ENCODE peak calls at places on chromosome 1, in ten cellular contexts. One of them, this sample, is unnamed.

GRCh38 chr1:229204863-229205777 is 65.8 kb upstream of the RAB4A start:
- DNase-seq in lower lobe of right lung: no peak
- DNase-seq in WERI-Rb-1: peak
- DNase-seq in AG10803: peak
- DNase-seq in cardiac fibroblast: peak
- DNase-seq in kidney epithelial cell: no peak
- DNase-seq in AG04450: peak
- DNase-seq in left ventricle myocardium inferior: no peak
- DNase-seq in sigmoid colon: peak
- DNase-seq in heart right ventricle: no peak
- DNase-seq in this sample: peak

GRCh38 chr1:23451452-23451851 is 26.9 kb upstream of the TCEA3 start:
- DNase-seq in lower lobe of right lung: no peak
- DNase-seq in WERI-Rb-1: no peak
- DNase-seq in AG10803: peak
- DNase-seq in cardiac fibroblast: no peak
- DNase-seq in kidney epithelial cell: no peak
- DNase-seq in AG04450: no peak
- DNase-seq in left ventricle myocardium inferior: no peak
- DNase-seq in sigmoid colon: no peak
- DNase-seq in heart right ventricle: no peak
- DNase-seq in this sample: no peak

GRCh38 chr1:180633092-180634045 is 1.5 kb downstream of the XPR1 start:
- DNase-seq in lower lobe of right lung: no peak
- DNase-seq in WERI-Rb-1: no peak
- DNase-seq in AG10803: peak
- DNase-seq in cardiac fibroblast: peak
- DNase-seq in kidney epithelial cell: no peak
- DNase-seq in AG04450: no peak
- DNase-seq in left ventricle myocardium inferior: no peak
- DNase-seq in sigmoid colon: no peak
- DNase-seq in heart right ventricle: no peak
- DNase-seq in this sample: peak

GRCh38 chr1:2951856-2952255 is 69.4 kb upstream of the ACTRT2 start:
- DNase-seq in lower lobe of right lung: peak
- DNase-seq in WERI-Rb-1: no peak
- DNase-seq in AG10803: no peak
- DNase-seq in cardiac fibroblast: no peak
- DNase-seq in kidney epithelial cell: no peak
- DNase-seq in AG04450: no peak
- DNase-seq in left ventricle myocardium inferior: peak
- DNase-seq in sigmoid colon: peak
- DNase-seq in heart right ventricle: no peak
- DNase-seq in this sample: no peak

GRCh38 chr1:228736844-228737415 is 1.7 kb downstream of the RHOU start:
- DNase-seq in lower lobe of right lung: no peak
- DNase-seq in WERI-Rb-1: no peak
- DNase-seq in AG10803: no peak
- DNase-seq in cardiac fibroblast: no peak
- DNase-seq in kidney epithelial cell: no peak
- DNase-seq in AG04450: no peak
- DNase-seq in left ventricle myocardium inferior: no peak
- DNase-seq in sigmoid colon: no peak
- DNase-seq in heart right ventricle: no peak
- DNase-seq in this sample: no peak

GRCh38 chr1:206112600-206113301 is 4.4 kb downstream of the AVPR1B start:
- DNase-seq in lower lobe of right lung: peak
- DNase-seq in WERI-Rb-1: no peak
- DNase-seq in AG10803: no peak
- DNase-seq in cardiac fibroblast: no peak
- DNase-seq in kidney epithelial cell: no peak
- DNase-seq in AG04450: no peak
- DNase-seq in left ventricle myocardium inferior: no peak
- DNase-seq in sigmoid colon: no peak
- DNase-seq in heart right ventricle: no peak
- DNase-seq in this sample: no peak

GRCh38 chr1:77438239-77438913 is 156.6 kb downstream of the AK5 start:
- DNase-seq in lower lobe of right lung: no peak
- DNase-seq in WERI-Rb-1: no peak
- DNase-seq in AG10803: peak
- DNase-seq in cardiac fibroblast: peak
- DNase-seq in kidney epithelial cell: no peak
- DNase-seq in AG04450: peak
- DNase-seq in left ventricle myocardium inferior: no peak
- DNase-seq in sigmoid colon: no peak
- DNase-seq in heart right ventricle: no peak
- DNase-seq in this sample: peak

GRCh38 chr1:5509664-5510452 is 482.4 kb downstream of the NPHP4 start:
- DNase-seq in lower lobe of right lung: peak
- DNase-seq in WERI-Rb-1: peak
- DNase-seq in AG10803: peak
- DNase-seq in cardiac fibroblast: peak
- DNase-seq in kidney epithelial cell: no peak
- DNase-seq in AG04450: no peak
- DNase-seq in left ventricle myocardium inferior: peak
- DNase-seq in sigmoid colon: no peak
- DNase-seq in heart right ventricle: peak
- DNase-seq in this sample: peak

GRCh38 chr1:25568834-25569598 is 25.6 kb downstream of the LDLRAP1 start:
- DNase-seq in lower lobe of right lung: no peak
- DNase-seq in WERI-Rb-1: no peak
- DNase-seq in AG10803: peak
- DNase-seq in cardiac fibroblast: peak
- DNase-seq in kidney epithelial cell: peak
- DNase-seq in AG04450: peak
- DNase-seq in left ventricle myocardium inferior: no peak
- DNase-seq in sigmoid colon: peak
- DNase-seq in heart right ventricle: no peak
- DNase-seq in this sample: peak

GRCh38 chr1:211118407-211119102 is 15.4 kb downstream of the KCNH1 start:
- DNase-seq in lower lobe of right lung: no peak
- DNase-seq in WERI-Rb-1: no peak
- DNase-seq in AG10803: peak
- DNase-seq in cardiac fibroblast: no peak
- DNase-seq in kidney epithelial cell: no peak
- DNase-seq in AG04450: no peak
- DNase-seq in left ventricle myocardium inferior: no peak
- DNase-seq in sigmoid colon: no peak
- DNase-seq in heart right ventricle: no peak
- DNase-seq in this sample: no peak

GRCh38 chr1:25246600-25247023 is 642 bp downstream of the RSRP1 start:
- DNase-seq in lower lobe of right lung: no peak
- DNase-seq in WERI-Rb-1: no peak
- DNase-seq in AG10803: no peak
- DNase-seq in cardiac fibroblast: no peak
- DNase-seq in kidney epithelial cell: no peak
- DNase-seq in AG04450: no peak
- DNase-seq in left ventricle myocardium inferior: peak
- DNase-seq in sigmoid colon: peak
- DNase-seq in heart right ventricle: peak
- DNase-seq in this sample: peak

GRCh38 chr1:168224991-168225390 is 813 bp upstream of the SFT2D2 start:
- DNase-seq in lower lobe of right lung: no peak
- DNase-seq in WERI-Rb-1: no peak
- DNase-seq in AG10803: no peak
- DNase-seq in cardiac fibroblast: no peak
- DNase-seq in kidney epithelial cell: no peak
- DNase-seq in AG04450: no peak
- DNase-seq in left ventricle myocardium inferior: no peak
- DNase-seq in sigmoid colon: no peak
- DNase-seq in heart right ventricle: no peak
- DNase-seq in this sample: no peak
- H3K4me3 ChIP-seq in lower lobe of right lung: peak
- H3K4me3 ChIP-seq in WERI-Rb-1: no peak
- H3K4me3 ChIP-seq in AG10803: peak
- H3K4me3 ChIP-seq in cardiac fibroblast: no peak
- H3K4me3 ChIP-seq in kidney epithelial cell: no peak
- H3K4me3 ChIP-seq in AG04450: no peak
- H3K4me3 ChIP-seq in left ventricle myocardium inferior: peak
- H3K4me3 ChIP-seq in sigmoid colon: no peak
- H3K4me3 ChIP-seq in heart right ventricle: peak
- H3K4me3 ChIP-seq in this sample: no peak

GRCh38 chr1:50424045-50424939 is 1.0 kb upstream of the DMRTA2 start:
- DNase-seq in lower lobe of right lung: no peak
- DNase-seq in WERI-Rb-1: no peak
- DNase-seq in AG10803: no peak
- DNase-seq in cardiac fibroblast: no peak
- DNase-seq in kidney epithelial cell: no peak
- DNase-seq in AG04450: no peak
- DNase-seq in left ventricle myocardium inferior: no peak
- DNase-seq in sigmoid colon: no peak
- DNase-seq in heart right ventricle: no peak
- DNase-seq in this sample: no peak

GRCh38 chr1:50426702-50427085 is 3.5 kb upstream of the DMRTA2 start:
- DNase-seq in lower lobe of right lung: no peak
- DNase-seq in WERI-Rb-1: no peak
- DNase-seq in AG10803: no peak
- DNase-seq in cardiac fibroblast: no peak
- DNase-seq in kidney epithelial cell: no peak
- DNase-seq in AG04450: no peak
- DNase-seq in left ventricle myocardium inferior: no peak
- DNase-seq in sigmoid colon: no peak
- DNase-seq in heart right ventricle: no peak
- DNase-seq in this sample: no peak

GRCh38 chr1:50426108-50426700 is 3.0 kb upstream of the DMRTA2 start:
- DNase-seq in lower lobe of right lung: no peak
- DNase-seq in WERI-Rb-1: no peak
- DNase-seq in AG10803: no peak
- DNase-seq in cardiac fibroblast: no peak
- DNase-seq in kidney epithelial cell: no peak
- DNase-seq in AG04450: no peak
- DNase-seq in left ventricle myocardium inferior: no peak
- DNase-seq in sigmoid colon: no peak
- DNase-seq in heart right ventricle: no peak
- DNase-seq in this sample: no peak

GRCh38 chr1:50424940-50425375 is 1.7 kb upstream of the DMRTA2 start:
- DNase-seq in lower lobe of right lung: no peak
- DNase-seq in WERI-Rb-1: no peak
- DNase-seq in AG10803: no peak
- DNase-seq in cardiac fibroblast: no peak
- DNase-seq in kidney epithelial cell: no peak
- DNase-seq in AG04450: no peak
- DNase-seq in left ventricle myocardium inferior: no peak
- DNase-seq in sigmoid colon: no peak
- DNase-seq in heart right ventricle: no peak
- DNase-seq in this sample: no peak

GRCh38 chr1:50425376-50426107 is 2.3 kb upstream of the DMRTA2 start:
- DNase-seq in lower lobe of right lung: no peak
- DNase-seq in WERI-Rb-1: no peak
- DNase-seq in AG10803: peak
- DNase-seq in cardiac fibroblast: no peak
- DNase-seq in kidney epithelial cell: no peak
- DNase-seq in AG04450: no peak
- DNase-seq in left ventricle myocardium inferior: no peak
- DNase-seq in sigmoid colon: no peak
- DNase-seq in heart right ventricle: no peak
- DNase-seq in this sample: no peak
- TF ChIP-seq CTCF in lower lobe of right lung: no peak
- TF ChIP-seq CTCF in WERI-Rb-1: peak
- TF ChIP-seq CTCF in AG10803: peak
- TF ChIP-seq CTCF in cardiac fibroblast: no peak
- TF ChIP-seq CTCF in kidney epithelial cell: peak
- TF ChIP-seq CTCF in AG04450: peak
- TF ChIP-seq CTCF in left ventricle myocardium inferior: no peak
- TF ChIP-seq CTCF in sigmoid colon: no peak
- TF ChIP-seq CTCF in heart right ventricle: no peak
- TF ChIP-seq CTCF in this sample: no peak

GRCh38 chr1:209157514-209158285 is 425.8 kb upstream of the CAMK1G start:
- DNase-seq in lower lobe of right lung: no peak
- DNase-seq in WERI-Rb-1: no peak
- DNase-seq in AG10803: no peak
- DNase-seq in cardiac fibroblast: no peak
- DNase-seq in kidney epithelial cell: no peak
- DNase-seq in AG04450: no peak
- DNase-seq in left ventricle myocardium inferior: no peak
- DNase-seq in sigmoid colon: no peak
- DNase-seq in heart right ventricle: no peak
- DNase-seq in this sample: no peak

GRCh38 chr1:209162651-209163050 is 420.9 kb upstream of the CAMK1G start:
- DNase-seq in lower lobe of right lung: no peak
- DNase-seq in WERI-Rb-1: no peak
- DNase-seq in AG10803: peak
- DNase-seq in cardiac fibroblast: no peak
- DNase-seq in kidney epithelial cell: no peak
- DNase-seq in AG04450: no peak
- DNase-seq in left ventricle myocardium inferior: no peak
- DNase-seq in sigmoid colon: no peak
- DNase-seq in heart right ventricle: no peak
- DNase-seq in this sample: no peak

GRCh38 chr1:209158851-209159250 is 424.7 kb upstream of the CAMK1G start:
- DNase-seq in lower lobe of right lung: no peak
- DNase-seq in WERI-Rb-1: no peak
- DNase-seq in AG10803: no peak
- DNase-seq in cardiac fibroblast: no peak
- DNase-seq in kidney epithelial cell: no peak
- DNase-seq in AG04450: no peak
- DNase-seq in left ventricle myocardium inferior: no peak
- DNase-seq in sigmoid colon: no peak
- DNase-seq in heart right ventricle: no peak
- DNase-seq in this sample: no peak

GRCh38 chr1:209156991-209157390 is 426.5 kb upstream of the CAMK1G start:
- DNase-seq in lower lobe of right lung: no peak
- DNase-seq in WERI-Rb-1: no peak
- DNase-seq in AG10803: no peak
- DNase-seq in cardiac fibroblast: no peak
- DNase-seq in kidney epithelial cell: no peak
- DNase-seq in AG04450: no peak
- DNase-seq in left ventricle myocardium inferior: no peak
- DNase-seq in sigmoid colon: no peak
- DNase-seq in heart right ventricle: no peak
- DNase-seq in this sample: no peak

DNA sequence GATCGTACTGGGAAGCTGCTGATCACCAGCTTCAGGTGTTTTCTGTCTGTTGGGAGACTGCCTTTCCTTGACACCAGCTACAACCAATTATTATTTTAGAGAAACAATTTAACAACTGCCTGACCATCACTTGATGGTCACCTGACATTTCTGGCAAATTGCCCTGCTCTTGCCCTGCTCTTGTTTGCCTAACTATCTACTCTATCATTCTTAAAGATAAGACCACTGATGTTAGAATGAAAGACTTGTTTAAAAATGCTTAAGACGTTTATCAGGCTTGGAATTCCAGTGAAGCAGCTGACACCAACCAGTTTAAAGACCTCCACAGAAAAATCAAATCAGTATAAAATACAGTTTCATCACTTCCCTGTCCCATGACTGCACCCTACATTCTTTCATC is 423.3 kb upstream of the CAMK1G start:
- DNase-seq in lower lobe of right lung: no peak
- DNase-seq in WERI-Rb-1: no peak
- DNase-seq in AG10803: no peak
- DNase-seq in cardiac fibroblast: no peak
- DNase-seq in kidney epithelial cell: no peak
- DNase-seq in AG04450: no peak
- DNase-seq in left ventricle myocardium inferior: no peak
- DNase-seq in sigmoid colon: no peak
- DNase-seq in heart right ventricle: no peak
- DNase-seq in this sample: no peak
- H3K4me3 ChIP-seq in lower lobe of right lung: no peak
- H3K4me3 ChIP-seq in WERI-Rb-1: no peak
- H3K4me3 ChIP-seq in AG10803: no peak
- H3K4me3 ChIP-seq in cardiac fibroblast: no peak
- H3K4me3 ChIP-seq in kidney epithelial cell: no peak
- H3K4me3 ChIP-seq in AG04450: no peak
- H3K4me3 ChIP-seq in left ventricle myocardium inferior: no peak
- H3K4me3 ChIP-seq in sigmoid colon: no peak
- H3K4me3 ChIP-seq in heart right ventricle: no peak
- H3K4me3 ChIP-seq in this sample: no peak

GRCh38 chr1:29379438-29380073 is 143.2 kb downstream of the PTPRU start:
- DNase-seq in lower lobe of right lung: no peak
- DNase-seq in WERI-Rb-1: peak
- DNase-seq in AG10803: peak
- DNase-seq in cardiac fibroblast: peak
- DNase-seq in kidney epithelial cell: no peak
- DNase-seq in AG04450: no peak
- DNase-seq in left ventricle myocardium inferior: no peak
- DNase-seq in sigmoid colon: no peak
- DNase-seq in heart right ventricle: no peak
- DNase-seq in this sample: peak
- TF ChIP-seq CTCF in lower lobe of right lung: peak
- TF ChIP-seq CTCF in WERI-Rb-1: peak
- TF ChIP-seq CTCF in AG10803: peak
- TF ChIP-seq CTCF in cardiac fibroblast: peak
- TF ChIP-seq CTCF in kidney epithelial cell: peak
- TF ChIP-seq CTCF in AG04450: peak
- TF ChIP-seq CTCF in left ventricle myocardium inferior: peak
- TF ChIP-seq CTCF in sigmoid colon: no peak
- TF ChIP-seq CTCF in heart right ventricle: no peak
- TF ChIP-seq CTCF in this sample: peak

This sample was measured in choroid plexus epithelial cell.